ENCODE peak calls at places on chromosomes 2 and 18, in five cellular contexts. A, E, G, Y and O are unnamed samples.

GRCh38 chr2:217946071-217946470 is 56.7 kb downstream of the TNS1 start:
- DNase-seq in E (no peak), G (no peak), A (no peak), Y (no peak), O (no peak)

GRCh38 chr2:33588246-33588645 is 10.9 kb downstream of the FAM98A start:
- DNase-seq in G (no peak), E (no peak), A (no peak), Y (no peak), O (no peak)

GRCh38 chr2:190879474-190880373 is 897 bp upstream of the GLS start:
- DNase-seq in Y (no peak), A (no peak), E (no peak), G (no peak), O (no peak)

GRCh38 chr2:44840186-44840850 is 101.2 kb upstream of the SIX3 start:
- DNase-seq in E (peak), G (no peak), A (no peak), Y (no peak), O (no peak)

GRCh38 chr2:166365803-166366420 is 9.8 kb downstream of the SCN9A start:
- DNase-seq in E (no peak), A (no peak), G (no peak), Y (no peak), O (no peak)

GRCh38 chr2:229443141-229443540 is 172.1 kb upstream of the PID1 start:
- DNase-seq in Y (no peak), E (no peak), G (no peak), A (no peak), O (no peak)

GRCh38 chr2:214808961-214809750 is at the start of gene BARD1:
- DNase-seq in G (peak), Y (peak), A (peak), E (peak), O (peak)

GRCh38 chr2:44906972-44907371 is 34.5 kb upstream of the SIX3 start:
- DNase-seq in E (no peak), A (no peak), G (no peak), Y (no peak), O (no peak)

GRCh38 chr2:120574620-120575019 is 161.0 kb upstream of the GLI2 start:
- DNase-seq in A (no peak), Y (no peak), G (no peak), E (no peak), O (no peak)

GRCh38 chr2:174697267-174697666 is 67.0 kb downstream of the CHRNA1 start:
- DNase-seq in Y (peak), G (peak), E (peak), A (no peak), O (no peak)

GRCh38 chr2:178452870-178453269 is 1.7 kb downstream of the PJVK start:
- DNase-seq in A (no peak), Y (no peak), G (no peak), E (no peak), O (no peak)

GRCh38 chr18:22538463-22538862 is 120.7 kb upstream of the CTAGE1 start:
- DNase-seq in E (no peak), A (peak), Y (no peak), G (no peak), O (peak)

GRCh38 chr2:239443666-239444567 is 43.1 kb upstream of the HDAC4 start:
- DNase-seq in G (peak), A (no peak), Y (no peak), E (no peak), O (no peak)

GRCh38 chr2:74502147-74502719 is 2.8 kb upstream of the LBX2 start:
- DNase-seq in G (peak), Y (peak), A (no peak), E (peak), O (no peak)

GRCh38 chr2:196268538-196269338 is 97.4 kb upstream of the STK17B start:
- DNase-seq in Y (no peak), A (no peak), G (peak), E (no peak), O (no peak)

GRCh38 chr2:232327089-232328037 is 51.2 kb upstream of the ALPP start:
- DNase-seq in Y (peak), E (peak), G (peak), A (peak), O (peak)

GRCh38 chr2:235740821-235741220 is 247.0 kb downstream of the AGAP1 start:
- DNase-seq in A (no peak), G (peak), Y (peak), E (peak), O (no peak)

DNA sequence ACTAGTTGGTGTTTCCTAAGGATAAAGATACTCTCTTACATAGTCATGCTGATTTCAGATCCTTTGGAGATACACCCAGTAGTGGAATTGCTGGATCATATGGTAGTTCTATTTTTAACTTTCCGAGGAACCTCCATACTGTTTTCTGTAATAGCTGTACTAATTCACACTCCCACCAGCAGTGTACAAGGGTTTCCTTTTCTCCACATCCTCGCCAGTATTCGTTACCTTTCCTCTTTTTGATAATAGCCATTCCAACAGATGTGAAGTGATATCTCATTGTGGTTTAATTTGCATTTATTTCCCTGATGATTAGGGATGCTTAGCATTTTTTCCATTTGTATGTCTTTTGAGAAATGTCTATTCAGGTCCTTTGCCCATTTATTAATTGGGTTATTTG is 34.0 kb downstream of the ACTR2 start:
- DNase-seq in G (no peak), Y (no peak), E (no peak), A (no peak), O (no peak)
- TF ChIP-seq EP300 in G (no peak), Y (no peak), E (no peak), A (no peak), O (no peak)

DNA sequence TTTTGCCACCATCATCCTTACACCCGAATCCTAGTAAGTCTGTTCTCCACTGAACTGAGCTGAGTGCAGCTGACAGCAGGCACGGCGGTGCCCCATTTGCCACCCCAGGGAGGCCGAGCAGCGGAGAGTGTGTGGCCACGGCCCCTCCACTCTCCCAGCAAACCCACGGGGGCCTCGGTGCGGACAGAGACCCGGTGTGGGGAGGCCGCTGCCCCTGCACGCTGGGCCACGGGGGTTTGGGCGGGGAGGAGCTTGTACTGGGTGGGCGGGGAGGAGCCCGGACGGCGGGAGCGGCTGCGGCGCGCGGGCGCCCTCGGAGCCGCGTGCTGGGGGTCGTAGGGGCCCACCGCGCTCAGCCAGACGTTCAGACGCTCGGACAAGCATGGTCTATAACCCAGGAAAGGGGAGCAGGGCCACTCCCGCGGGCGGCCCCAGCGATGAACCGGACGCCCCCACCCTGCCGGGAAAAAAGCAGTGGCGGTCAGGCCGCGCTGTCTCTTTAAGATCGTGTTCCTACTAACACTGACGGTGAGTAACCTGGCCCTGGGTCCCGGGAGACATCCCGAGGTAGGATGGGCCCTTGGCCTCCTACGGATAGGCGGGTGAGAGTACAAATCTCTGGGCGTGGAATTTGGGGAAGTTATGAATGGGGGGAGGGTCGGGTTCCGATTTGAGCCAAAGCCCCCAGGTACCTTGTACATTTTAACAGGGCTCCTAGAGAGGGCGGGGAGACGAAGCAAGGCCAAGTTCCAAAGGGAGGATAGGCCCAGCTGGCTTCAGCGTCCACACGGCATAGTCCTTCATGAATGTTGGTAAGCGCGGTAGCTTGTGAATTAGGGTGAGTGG is at the start of gene ITPRIPL1:
- DNase-seq in Y (peak), G (peak), A (no peak), E (peak), O (peak)
- H3K4me3 ChIP-seq in Y (peak), G (peak), A (peak), E (peak), O (peak)

GRCh38 chr2:149733936-149734685 is 146.5 kb upstream of the MMADHC start:
- DNase-seq in Y (no peak), A (no peak), G (no peak), E (no peak), O (no peak)
- TF ChIP-seq EP300 in Y (no peak), A (no peak), G (no peak), E (no peak), O (no peak)

DNA sequence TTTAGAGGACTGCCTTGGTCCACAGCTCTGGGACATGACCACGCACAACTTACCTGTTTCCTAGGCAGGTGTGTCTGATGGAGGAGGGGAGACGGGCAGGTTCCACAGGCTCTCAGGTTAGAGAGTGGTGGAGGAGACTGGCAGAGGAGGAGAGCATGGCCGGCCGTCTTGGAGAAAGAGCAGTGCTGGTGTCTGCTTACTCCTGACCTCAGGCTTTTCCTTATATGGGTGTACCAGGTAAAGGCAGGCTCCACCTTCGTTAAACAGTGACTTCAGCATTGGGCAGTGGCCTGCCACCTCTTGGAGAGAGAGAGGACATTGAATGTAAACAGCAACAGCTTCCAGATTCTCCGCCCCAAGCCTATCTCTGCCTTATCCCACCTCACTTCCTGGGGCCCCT is at the start of gene CAPN13:
- DNase-seq in A (no peak), E (no peak), G (no peak), Y (no peak), O (no peak)
- H3K4me3 ChIP-seq in A (no peak), E (no peak), G (no peak), Y (no peak), O (no peak)

DNA sequence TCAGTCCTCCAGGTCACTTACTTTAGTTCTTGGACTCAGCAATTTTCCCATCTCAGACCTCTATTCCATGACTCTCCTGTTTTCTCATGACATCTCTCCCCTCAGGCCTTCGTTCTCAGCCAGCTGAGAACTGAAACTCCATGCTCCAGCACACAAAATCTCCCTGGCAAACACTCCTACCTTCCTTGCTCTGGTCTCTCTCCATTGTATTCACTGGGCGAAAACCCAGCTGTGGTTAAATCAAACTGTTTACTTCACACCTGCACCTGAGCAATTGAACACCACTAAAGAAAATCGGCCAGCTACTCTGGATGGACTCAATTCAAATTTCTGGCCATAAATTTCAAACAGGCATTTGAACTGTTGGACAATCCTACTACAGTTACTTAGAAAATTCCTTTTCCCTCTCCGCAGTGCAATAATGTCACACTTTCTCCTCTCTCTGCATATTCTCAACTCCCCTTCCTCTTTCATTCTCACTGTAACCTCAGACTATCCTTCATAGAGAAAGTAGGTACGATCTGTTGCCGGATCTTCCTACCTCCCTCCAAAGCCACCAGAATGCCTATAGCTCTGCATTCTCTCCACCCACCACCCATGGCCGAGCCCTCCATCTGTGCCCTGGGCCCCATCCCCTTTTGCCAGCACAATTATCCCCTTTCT is 127.7 kb upstream of the SLC1A4 start:
- DNase-seq in G (no peak), E (no peak), Y (no peak), A (no peak), O (no peak)
- TF ChIP-seq EP300 in G (no peak), E (no peak), Y (no peak), A (no peak), O (no peak)

GRCh38 chr2:16348821-16349515 is 316.7 kb downstream of the CYRIA start:
- DNase-seq in A (no peak), Y (no peak), E (no peak), G (no peak), O (no peak)
- H3K4me3 ChIP-seq in A (no peak), Y (no peak), E (no peak), G (no peak), O (no peak)

GRCh38 chr2:46537624-46538023 is 58.3 kb downstream of the TMEM247 start:
- DNase-seq in A (no peak), Y (no peak), G (no peak), E (no peak), O (no peak)

GRCh38 chr2:46538393-46538792 is 59.0 kb downstream of the TMEM247 start:
- DNase-seq in A (no peak), Y (no peak), G (no peak), E (no peak), O (no peak)

GRCh38 chr2:46534589-46534988 is 55.2 kb downstream of the TMEM247 start:
- DNase-seq in G (no peak), E (no peak), A (no peak), Y (no peak), O (no peak)

GRCh38 chr2:46537046-46537445 is 57.7 kb downstream of the TMEM247 start:
- DNase-seq in Y (no peak), E (no peak), G (no peak), A (no peak), O (no peak)

GRCh38 chr2:46535360-46535759 is 56.0 kb downstream of the TMEM247 start:
- DNase-seq in E (no peak), A (no peak), Y (no peak), G (no peak), O (no peak)
- TF ChIP-seq EP300 in E (no peak), A (no peak), Y (no peak), G (no peak), O (no peak)

GRCh38 chr18:78979682-78980278 is at the start of gene SALL3:
- DNase-seq in Y (no peak), E (no peak), G (no peak), A (no peak), O (no peak)

GRCh38 chr18:78979058-78979680 is 449 bp upstream of the SALL3 start:
- DNase-seq in Y (no peak), G (no peak), A (no peak), E (peak), O (no peak)

GRCh38 chr18:78977627-78978271 is 1.9 kb upstream of the SALL3 start:
- DNase-seq in E (no peak), G (no peak), A (no peak), Y (no peak), O (no peak)

GRCh38 chr18:78976697-78977626 is 2.7 kb upstream of the SALL3 start:
- DNase-seq in G (no peak), A (no peak), Y (no peak), E (no peak), O (no peak)

DNA sequence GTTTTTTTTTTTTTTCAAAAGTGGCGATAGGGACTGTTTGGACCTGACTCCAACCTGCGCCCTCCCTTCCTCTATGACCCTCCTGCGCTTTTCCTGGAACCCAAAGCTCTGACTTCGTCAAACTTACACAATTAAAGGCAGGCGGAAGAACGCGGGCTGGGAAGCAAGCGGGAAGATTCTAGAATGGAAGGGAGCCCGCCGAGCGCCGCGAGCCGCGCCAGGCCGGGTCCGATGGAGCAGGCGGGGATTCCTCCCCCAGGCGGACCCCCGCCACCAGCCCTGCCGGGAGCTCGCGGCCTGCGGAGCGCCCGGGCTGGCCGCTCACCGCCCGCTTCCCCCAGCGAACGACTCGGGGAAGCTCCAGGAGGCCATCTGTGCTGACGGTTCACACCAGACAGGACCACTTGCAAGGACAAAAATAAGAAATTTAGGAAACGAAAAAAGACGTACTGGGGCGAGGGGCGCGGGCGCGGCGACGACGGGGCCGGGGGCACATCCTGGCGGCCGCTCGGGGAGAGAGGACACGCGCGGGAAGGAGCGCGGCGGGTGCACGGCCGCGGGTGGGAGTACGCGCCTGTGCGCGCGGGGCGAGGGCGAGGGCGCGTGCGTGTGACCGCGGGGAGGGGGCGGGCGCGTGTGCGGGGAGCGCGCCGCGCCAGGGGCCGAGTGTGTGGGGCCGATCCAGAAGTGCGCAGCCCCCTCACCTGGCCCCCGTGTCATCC is 1.1 kb upstream of the SALL3 start:
- DNase-seq in G (no peak), A (no peak), E (peak), Y (no peak), O (no peak)
- H3K4me3 ChIP-seq in G (no peak), A (peak), E (peak), Y (no peak), O (no peak)

DNA sequence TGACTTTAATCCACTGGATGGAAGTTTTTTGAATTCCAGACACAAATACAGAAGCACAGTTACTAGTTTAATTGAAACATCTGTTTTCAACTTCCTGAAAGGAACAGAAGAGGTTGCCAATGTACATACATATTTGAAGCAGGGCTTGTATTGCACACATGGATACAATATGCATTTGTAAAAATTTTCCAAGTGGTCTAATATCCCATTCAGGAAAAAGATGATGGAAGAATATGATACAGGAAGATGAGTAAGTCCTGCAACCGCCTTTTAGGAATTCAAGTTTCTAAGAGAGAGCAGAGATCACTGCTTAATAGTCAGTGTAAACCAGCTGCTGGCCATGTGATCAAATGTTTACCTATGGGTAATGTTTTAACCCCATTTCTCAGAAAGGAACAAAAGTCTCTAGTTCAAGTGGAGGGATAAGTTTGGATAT is 265.4 kb downstream of the TRIB2 start:
- DNase-seq in A (no peak), Y (no peak), E (no peak), G (no peak), O (no peak)
- TF ChIP-seq EP300 in A (no peak), Y (no peak), E (no peak), G (no peak), O (no peak)

GRCh38 chr2:177434475-177434874 is 41.9 kb downstream of the AGPS start:
- DNase-seq in Y (no peak), E (no peak), G (no peak), A (no peak), O (no peak)

GRCh38 chr2:177433402-177433801 is 40.8 kb downstream of the AGPS start:
- DNase-seq in Y (peak), G (no peak), E (no peak), A (no peak), O (no peak)

GRCh38 chr2:177430425-177430824 is 37.9 kb downstream of the AGPS start:
- DNase-seq in Y (no peak), E (no peak), G (no peak), A (no peak), O (no peak)

GRCh38 chr2:177429688-177430325 is 37.2 kb downstream of the AGPS start:
- DNase-seq in G (no peak), Y (no peak), E (no peak), A (no peak), O (no peak)

GRCh38 chr2:177432703-177433102 is 40.1 kb downstream of the AGPS start:
- DNase-seq in Y (no peak), E (no peak), A (no peak), G (no peak), O (no peak)
- H3K4me3 ChIP-seq in Y (no peak), E (no peak), A (no peak), G (no peak), O (no peak)